ENCODE peak calls at places on chromosome 15, in six cellular contexts. J, O, B, D, L and C are unnamed samples.

GRCh38 chr15:99511865-99512632 is 53.7 kb upstream of the MEF2A start:
- DNase-seq in L (no peak), B (peak), O (no peak), D (no peak), J (no peak), C (no peak)

GRCh38 chr15:50726315-50726714 is 39.2 kb downstream of the SPPL2A start:
- DNase-seq in O (no peak), B (no peak), J (no peak), D (no peak), L (no peak), C (no peak)

GRCh38 chr15:55555089-55555488 is 33.1 kb downstream of the PYGO1 start:
- DNase-seq in B (no peak), J (no peak), D (no peak), O (no peak), L (no peak), C (no peak)

GRCh38 chr15:70632981-70633380 is 130.4 kb downstream of the UACA start:
- DNase-seq in O (no peak), D (no peak), J (no peak), L (no peak), B (no peak), C (no peak)

GRCh38 chr15:48563944-48564343 is 81.6 kb downstream of the FBN1 start:
- DNase-seq in J (peak), L (no peak), D (no peak), B (no peak), O (no peak), C (no peak)

GRCh38 chr15:79635149-79635771 is 203.1 kb downstream of the MINAR1 start:
- DNase-seq in B (no peak), J (no peak), L (no peak), D (no peak), O (no peak), C (no peak)

GRCh38 chr15:41499109-41499851 is 5.6 kb downstream of the ITPKA start:
- DNase-seq in O (no peak), B (no peak), L (no peak), D (no peak), J (no peak), C (no peak)

GRCh38 chr15:68389041-68389930 is 42.7 kb downstream of the ITGA11 start:
- DNase-seq in L (no peak), B (no peak), O (no peak), D (no peak), J (no peak), C (no peak)